ENCODE peak calls at places on chromosomes 6 and 20, in seven cellular contexts. X is HEK293T, D is iPS DF 19.7, H is choroid plexus epithelial cell, N is stomach, Y is iris pigment epithelial cell, K is osteocyte. Q is an unnamed sample.

GRCh38 chr6:62998022-62998421 is 213.2 kb upstream of the FKBP1C start:
- DNase-seq in X (no peak), D (no peak), H (no peak), N (no peak), Y (no peak), K (no peak), Q (no peak)

GRCh38 chr6:160013987-160014868 is 45.3 kb downstream of the IGF2R start:
- DNase-seq in X (no peak), D (no peak), H (peak), N (no peak), Y (peak), K (no peak), Q (no peak)

GRCh38 chr6:3808759-3809514 is 40.2 kb upstream of the FAM50B start:
- DNase-seq in X (no peak), D (no peak), H (peak), N (peak), Y (peak), K (peak), Q (no peak)

GRCh38 chr6:3393796-3394195 is 63.1 kb downstream of the SLC22A23 start:
- DNase-seq in X (no peak), D (no peak), H (peak), N (no peak), Y (no peak), K (no peak), Q (no peak)

GRCh38 chr6:50145125-50145524 is 95.4 kb upstream of the DEFB112 start:
- DNase-seq in X (peak), D (no peak), H (peak), N (no peak), Y (peak), K (no peak), Q (peak)

GRCh38 chr6:29980501-29980900 is 38.2 kb downstream of the HLA-A start:
- DNase-seq in X (no peak), D (no peak), H (no peak), N (no peak), Y (no peak), K (peak), Q (no peak)

GRCh38 chr6:170034294-170034693 is 256.6 kb downstream of the DLL1 start:
- DNase-seq in X (no peak), D (no peak), H (no peak), N (peak), Y (no peak), K (no peak), Q (no peak)

GRCh38 chr6:170147056-170147787 is 143.7 kb downstream of the DLL1 start:
- DNase-seq in X (no peak), D (no peak), H (no peak), N (no peak), Y (no peak), K (no peak), Q (no peak)

GRCh38 chr6:166565084-166565651 is 21.3 kb downstream of the RAMACL start:
- DNase-seq in X (no peak), D (no peak), H (no peak), N (no peak), Y (no peak), K (no peak), Q (no peak)

GRCh38 chr20:53621482-53622246 is 28.0 kb upstream of the ZNF217 start:
- DNase-seq in X (peak), D (no peak), H (peak), N (peak), Y (peak), K (no peak), Q (peak)

GRCh38 chr20:2462484-2462883 is 8.1 kb downstream of the SNRPB start:
- DNase-seq in X (no peak), D (no peak), H (no peak), N (no peak), Y (no peak), K (no peak), Q (no peak)

GRCh38 chr6:54697423-54697822 is 149.1 kb upstream of the FAM83B start:
- DNase-seq in X (no peak), D (no peak), H (peak), N (no peak), Y (no peak), K (no peak), Q (no peak)

GRCh38 chr6:125944434-125944816 is 12.1 kb upstream of the HINT3 start:
- DNase-seq in X (no peak), D (no peak), H (peak), N (peak), Y (peak), K (no peak), Q (peak)

GRCh38 chr6:18242062-18242851 is 22.1 kb downstream of the DEK start:
- DNase-seq in X (no peak), D (no peak), H (peak), N (no peak), Y (peak), K (no peak), Q (no peak)

GRCh38 chr6:52124126-52125121 is 37.0 kb upstream of the PKHD1 start:
- DNase-seq in X (no peak), D (no peak), H (no peak), N (no peak), Y (no peak), K (no peak), Q (no peak)

GRCh38 chr20:9075264-9076095 is 6.6 kb downstream of the PLCB4 start:
- DNase-seq in X (no peak), D (no peak), H (peak), N (no peak), Y (no peak), K (no peak), Q (no peak)

GRCh38 chr6:45722876-45723275 is 292.8 kb downstream of the CLIC5 start:
- DNase-seq in X (no peak), D (no peak), H (no peak), N (no peak), Y (no peak), K (no peak), Q (no peak)

GRCh38 chr6:4281341-4282293 is 146.2 kb upstream of the ECI2 start:
- DNase-seq in X (no peak), D (peak), H (peak), N (peak), Y (peak), K (no peak), Q (peak)

GRCh38 chr6:126743051-126743450 is 375.4 kb upstream of the RSPO3 start:
- DNase-seq in X (no peak), D (no peak), H (no peak), N (no peak), Y (no peak), K (no peak), Q (no peak)

GRCh38 chr6:112626468-112627082 is 279.4 kb downstream of the RFPL4B start:
- DNase-seq in X (no peak), D (no peak), H (peak), N (no peak), Y (peak), K (no peak), Q (no peak)

GRCh38 chr20:45893831-45894230 is 2.7 kb downstream of the CTSA start:
- DNase-seq in X (no peak), D (no peak), H (no peak), N (no peak), Y (no peak), K (no peak), Q (no peak)

GRCh38 chr20:46708172-46708860 is 1.1 kb upstream of the SLC2A10 start:
- DNase-seq in X (no peak), D (no peak), H (no peak), N (peak), Y (no peak), K (no peak), Q (no peak)

GRCh38 chr6:5464096-5464885 is 203.0 kb downstream of the FARS2 start:
- DNase-seq in X (no peak), D (no peak), H (peak), N (no peak), Y (peak), K (no peak), Q (no peak)

GRCh38 chr20:431012-431904 is 23.2 kb downstream of the RBCK1 start:
- DNase-seq in X (peak), D (peak), H (peak), N (peak), Y (peak), K (no peak), Q (peak)

GRCh38 chr20:51902933-51903332 is 100.6 kb upstream of the SALL4 start:
- DNase-seq in X (no peak), D (no peak), H (no peak), N (no peak), Y (no peak), K (no peak), Q (no peak)

GRCh38 chr20:63734946-63735858 is 1.3 kb upstream of the LIME1 start:
- DNase-seq in X (no peak), D (no peak), H (no peak), N (no peak), Y (no peak), K (no peak), Q (no peak)

GRCh38 chr6:74964871-74965441 is 240.9 kb downstream of the COL12A1 start:
- DNase-seq in X (no peak), D (no peak), H (no peak), N (no peak), Y (peak), K (no peak), Q (no peak)

GRCh38 chr6:125798734-125799510 is 8.2 kb downstream of the NCOA7 start:
- DNase-seq in X (no peak), D (no peak), H (no peak), N (no peak), Y (no peak), K (no peak), Q (peak)

GRCh38 chr6:149990672-149991402 is 27.1 kb downstream of the ULBP1 start:
- DNase-seq in X (peak), D (no peak), H (no peak), N (no peak), Y (no peak), K (peak), Q (no peak)

GRCh38 chr6:150720774-150721233 is 121.1 kb downstream of the PLEKHG1 start:
- DNase-seq in X (peak), D (peak), H (peak), N (no peak), Y (peak), K (no peak), Q (no peak)

GRCh38 chr6:36595168-36595818 is 1.1 kb downstream of the SRSF3 start:
- DNase-seq in X (no peak), D (no peak), H (peak), N (no peak), Y (peak), K (no peak), Q (peak)

GRCh38 chr6:163094881-163095280 is 319.6 kb upstream of the QKI start:
- DNase-seq in X (no peak), D (no peak), H (no peak), N (no peak), Y (no peak), K (no peak), Q (no peak)

GRCh38 chr6:154197176-154197850 is 158.3 kb downstream of the OPRM1 start:
- DNase-seq in X (no peak), D (no peak), H (peak), N (no peak), Y (peak), K (no peak), Q (no peak)

GRCh38 chr6:113825776-113826175 is 31.4 kb upstream of the MARCKS start:
- DNase-seq in X (no peak), D (no peak), H (peak), N (peak), Y (peak), K (no peak), Q (no peak)

GRCh38 chr20:63508072-63508768 is 9.3 kb upstream of the EEF1A2 start:
- DNase-seq in X (no peak), D (no peak), H (no peak), N (no peak), Y (no peak), K (no peak), Q (peak)

GRCh38 chr6:40315055-40315454 is 272.1 kb downstream of the LRFN2 start:
- DNase-seq in X (no peak), D (no peak), H (no peak), N (no peak), Y (no peak), K (no peak), Q (no peak)

GRCh38 chr20:12331236-12331635 is 413.5 kb downstream of the BTBD3 start:
- DNase-seq in X (no peak), D (no peak), H (no peak), N (no peak), Y (no peak), K (no peak), Q (no peak)

GRCh38 chr20:49701313-49701731 is 12.4 kb downstream of the B4GALT5 start:
- DNase-seq in X (no peak), D (no peak), H (no peak), N (no peak), Y (no peak), K (peak), Q (no peak)

GRCh38 chr20:44910690-44911262 is 916 bp downstream of the PABPC1L start:
- DNase-seq in X (no peak), D (no peak), H (peak), N (no peak), Y (peak), K (no peak), Q (no peak)